ENCODE peak calls at places on chromosomes 6 and 20, in six cellular contexts. E, S, O, Q, T and D are unnamed samples.

GRCh38 chr6:43038727-43039126 is 14.9 kb downstream of the CUL7 start:
- DNase-seq in E (no peak), S (no peak), O (no peak), Q (no peak), T (no peak), D (no peak)

GRCh38 chr6:44920952-44921491 is 407.1 kb upstream of the RUNX2 start:
- DNase-seq in E (no peak), S (no peak), O (no peak), Q (no peak), T (no peak), D (no peak)

GRCh38 chr6:93417421-93417996 is 1.9 kb downstream of the EPHA7 start:
- DNase-seq in E (no peak), S (peak; percentile 30), O (peak; percentile 41), Q (no peak), T (peak; percentile 61), D (peak; percentile 8)

GRCh38 chr20:1185316-1185741 is 548 bp upstream of the TMEM74B start:
- DNase-seq in E (no peak), S (no peak), O (peak; percentile 60), Q (no peak), T (peak; percentile 2), D (no peak)

GRCh38 chr6:149198265-149198664 is 119.2 kb upstream of the TAB2 start:
- DNase-seq in E (no peak), S (no peak), O (no peak), Q (no peak), T (no peak), D (no peak)

GRCh38 chr20:33351696-33352095 is 49.6 kb downstream of the CDK5RAP1 start:
- DNase-seq in E (no peak), S (no peak), O (no peak), Q (peak; percentile 30), T (no peak), D (no peak)

GRCh38 chr6:26234421-26235239 is 130.4 kb upstream of the BTN3A2 start:
- DNase-seq in E (no peak), S (no peak), O (peak; percentile 64), Q (peak; percentile 93), T (peak; percentile 85), D (peak; percentile 87)

GRCh38 chr20:50029697-50030428 is 47.1 kb downstream of the SNAI1 start:
- DNase-seq in E (no peak), S (no peak), O (no peak), Q (no peak), T (peak; percentile 74), D (peak; percentile 90)

GRCh38 chr6:165616116-165616515 is 46.9 kb downstream of the PDE10A start:
- DNase-seq in E (no peak), S (no peak), O (no peak), Q (no peak), T (peak; percentile 67), D (peak; percentile 28)

GRCh38 chr20:23826541-23827018 is at the start of gene CST2:
- DNase-seq in E (no peak), S (no peak), O (no peak), Q (no peak), T (no peak), D (no peak)

GRCh38 chr6:2534406-2535139 is 216.1 kb downstream of the MYLK4 start:
- DNase-seq in E (no peak), S (no peak), O (no peak), Q (no peak), T (no peak), D (peak; percentile 23)